ENCODE peak calls at places on chromosomes 11 and 22, in ten cellular contexts. H is naive thymus-derived CD4-positive, alpha-beta T cell; I is uterus; B is astrocyte; Z is H1; O is stomach; J is adrenal gland; Q is fibroblast of lung; V is breast epithelium; E is tibial nerve. A is an unnamed sample. For H3K9me3, the result is how much of the 10 kb centered on the place peaks cover.

GRCh38 chr22:32844251-32844650 is 42.7 kb downstream of the TIMP3 start:
- DNase-seq in H (no peak), I (no peak), B (no peak), Z (no peak), O (no peak), J (no peak), Q (no peak), V (no peak), E (no peak), A (no peak)

GRCh38 chr11:58770627-58771457 is 39.1 kb upstream of the GLYAT start:
- DNase-seq in H (no peak), I (no peak), B (peak), Z (no peak), O (no peak), J (no peak), Q (no peak), V (no peak), E (no peak), A (peak)

GRCh38 chr11:61026121-61027031 is 54.9 kb downstream of the CD6 start:
- DNase-seq in H (peak), I (no peak), B (no peak), Z (no peak), O (no peak), J (no peak), Q (no peak), V (no peak), E (no peak), A (no peak)

GRCh38 chr11:112963368-112963955 is 2.2 kb downstream of the NCAM1 start:
- DNase-seq in H (no peak), I (peak), B (no peak), Z (no peak), O (no peak), J (no peak), Q (no peak), V (no peak), E (no peak), A (peak)

GRCh38 chr11:71112990-71113389 is 139.4 kb downstream of the SHANK2 start:
- DNase-seq in H (no peak), I (no peak), B (no peak), Z (no peak), O (no peak), J (no peak), Q (no peak), V (no peak), E (no peak), A (no peak)

GRCh38 chr11:95229199-95230053 is 1.6 kb downstream of the SESN3 start:
- DNase-seq in H (no peak), I (no peak), B (peak), Z (no peak), O (no peak), J (no peak), Q (peak), V (no peak), E (no peak), A (no peak)

GRCh38 chr11:113447621-113448310 is 27.4 kb downstream of the DRD2 start:
- DNase-seq in H (no peak), I (no peak), B (peak), Z (no peak), O (no peak), J (no peak), Q (no peak), V (no peak), E (no peak), A (peak)

GRCh38 chr11:26287067-26287518 is 44.8 kb upstream of the ANO3 start:
- DNase-seq in H (no peak), I (no peak), B (peak), Z (no peak), O (no peak), J (no peak), Q (peak), V (no peak), E (no peak), A (no peak)

GRCh38 chr11:44525473-44526252 is 39.8 kb upstream of the CD82 start:
- DNase-seq in H (no peak), I (no peak), B (no peak), Z (no peak), O (no peak), J (no peak), Q (no peak), V (no peak), E (no peak), A (no peak)

GRCh38 chr22:47765757-47766156 is 1003.3 kb downstream of the TBC1D22A start:
- DNase-seq in H (no peak), I (no peak), B (no peak), Z (no peak), O (no peak), J (no peak), Q (no peak), V (no peak), E (no peak), A (no peak)

GRCh38 chr22:47762141-47762540 is 999.7 kb downstream of the TBC1D22A start:
- DNase-seq in H (no peak), I (no peak), B (no peak), Z (no peak), O (no peak), J (no peak), Q (no peak), V (no peak), E (no peak), A (no peak)

GRCh38 chr22:47757741-47758140 is 995.3 kb downstream of the TBC1D22A start:
- DNase-seq in H (no peak), I (no peak), B (no peak), Z (no peak), O (no peak), J (no peak), Q (no peak), V (no peak), E (no peak), A (no peak)

GRCh38 chr22:47759909-47760308 is 997.5 kb downstream of the TBC1D22A start:
- DNase-seq in H (no peak), I (no peak), B (no peak), Z (no peak), O (no peak), J (no peak), Q (no peak), V (no peak), E (no peak), A (no peak)
- H3K9me3 ChIP-seq in H (under half), I (under half), B (under half), Z (under half), O (under half), J (under half), Q (under half), V (under half), E (under half), A (under half)

GRCh38 chr11:70040452-70040851 is 37.7 kb upstream of the ANO1 start:
- DNase-seq in H (no peak), I (no peak), B (no peak), Z (no peak), O (peak), J (no peak), Q (no peak), V (no peak), E (no peak), A (no peak)

GRCh38 chr11:70046089-70046488 is 32.0 kb upstream of the ANO1 start:
- DNase-seq in H (no peak), I (no peak), B (no peak), Z (no peak), O (no peak), J (no peak), Q (no peak), V (no peak), E (no peak), A (no peak)

GRCh38 chr11:70040869-70041501 is 37.1 kb upstream of the ANO1 start:
- DNase-seq in H (no peak), I (no peak), B (no peak), Z (no peak), O (peak), J (no peak), Q (no peak), V (no peak), E (no peak), A (no peak)

GRCh38 chr11:70048279-70049024 is 29.7 kb upstream of the ANO1 start:
- DNase-seq in H (no peak), I (no peak), B (no peak), Z (no peak), O (no peak), J (no peak), Q (no peak), V (peak), E (no peak), A (no peak)

GRCh38 chr11:70043482-70043881 is 34.6 kb upstream of the ANO1 start:
- DNase-seq in H (no peak), I (no peak), B (no peak), Z (no peak), O (no peak), J (no peak), Q (no peak), V (no peak), E (no peak), A (no peak)
- H3K9me3 ChIP-seq in H (under half), I (under half), B (under half), Z (under half), O (under half), J (under half), Q (under half), V (under half), E (under half), A (under half)

DNA sequence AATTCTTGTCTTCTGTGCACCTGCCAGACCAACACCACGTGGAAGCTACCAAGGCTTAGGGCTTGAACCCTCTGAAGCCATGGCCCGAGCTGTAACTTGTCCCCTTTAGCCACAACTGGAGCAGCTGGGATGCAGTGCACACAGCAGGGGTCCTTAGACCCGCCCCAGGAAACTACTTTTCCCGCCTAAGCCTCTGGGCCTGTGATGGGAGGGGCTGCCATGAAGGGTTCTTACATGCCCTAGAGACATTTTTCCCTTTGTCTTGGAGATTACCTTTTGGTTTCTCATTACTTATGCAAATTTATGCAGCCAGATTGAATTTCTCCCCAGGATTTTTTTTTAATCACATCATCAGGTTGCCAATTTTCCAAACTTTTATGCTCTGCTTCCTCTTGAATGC is 9.7 kb downstream of the PATE3 start:
- DNase-seq in H (no peak), I (no peak), B (no peak), Z (peak), O (no peak), J (no peak), Q (no peak), V (no peak), E (no peak), A (no peak)
- H3K9me3 ChIP-seq in H (under half), I (under half), B (under half), Z (under half), O (under half), J (under half), Q (under half), V (under half), E (half or more), A (under half)

DNA sequence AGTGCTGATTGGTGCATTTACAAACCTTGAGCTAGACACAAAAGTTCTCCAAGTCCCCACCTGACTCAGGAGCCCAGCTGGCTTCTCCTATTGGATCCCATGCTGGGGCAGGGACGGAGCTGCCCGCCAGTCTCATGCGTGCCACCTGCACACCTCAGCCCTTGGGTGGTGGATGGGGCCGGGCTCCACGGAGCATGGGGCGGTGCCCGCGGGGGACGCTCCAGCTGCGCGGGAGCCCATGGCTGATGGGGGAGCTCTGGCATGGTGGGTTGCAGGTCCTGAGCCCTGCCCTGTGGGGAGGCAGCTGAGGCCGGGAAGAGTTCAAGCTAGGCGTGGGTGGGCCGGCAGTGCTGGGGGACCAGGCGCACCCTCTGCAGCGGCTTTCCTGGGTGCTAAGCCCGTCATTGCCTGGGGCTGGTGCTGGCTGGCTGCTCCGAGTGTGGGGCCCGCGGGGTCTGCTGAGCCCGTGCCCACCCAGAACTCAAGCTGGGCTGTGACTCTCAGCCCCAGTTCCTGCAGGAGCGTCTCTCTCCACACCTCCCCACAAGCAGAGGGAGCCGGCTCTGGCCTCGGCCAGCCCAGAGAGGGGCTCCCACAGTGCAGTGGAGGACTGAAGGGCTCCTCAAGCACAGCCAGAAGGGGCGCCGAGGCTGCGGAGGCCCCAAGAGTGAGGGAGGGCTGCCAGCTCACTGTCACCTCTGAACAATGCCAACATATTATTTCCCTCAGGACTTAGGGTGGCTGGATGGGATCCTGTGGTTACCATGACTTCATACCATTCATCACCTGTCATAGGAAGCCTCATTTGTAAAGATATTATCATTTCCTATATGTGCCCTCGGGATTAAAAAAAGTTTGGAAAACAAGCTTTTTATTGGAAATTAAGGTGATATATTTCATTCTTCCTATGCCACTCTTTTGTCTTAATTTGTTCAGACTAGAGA is 688.7 kb downstream of the ETS1 start:
- DNase-seq in H (no peak), I (no peak), B (no peak), Z (no peak), O (no peak), J (no peak), Q (no peak), V (no peak), E (no peak), A (no peak)
- H3K9me3 ChIP-seq in H (under half), I (under half), B (under half), Z (under half), O (under half), J (under half), Q (under half), V (under half), E (under half), A (under half)

GRCh38 chr11:10639350-10639749 is 54.2 kb downstream of the IRAG1 start:
- DNase-seq in H (no peak), I (no peak), B (no peak), Z (no peak), O (no peak), J (peak), Q (no peak), V (no peak), E (no peak), A (no peak)

GRCh38 chr11:10640308-10640707 is 53.2 kb downstream of the IRAG1 start:
- DNase-seq in H (no peak), I (no peak), B (no peak), Z (no peak), O (no peak), J (no peak), Q (no peak), V (no peak), E (no peak), A (no peak)

GRCh38 chr11:10642298-10642697 is 51.3 kb downstream of the IRAG1 start:
- DNase-seq in H (no peak), I (no peak), B (no peak), Z (no peak), O (no peak), J (no peak), Q (no peak), V (no peak), E (no peak), A (no peak)

GRCh38 chr11:10638285-10638684 is 55.3 kb downstream of the IRAG1 start:
- DNase-seq in H (no peak), I (peak), B (peak), Z (no peak), O (no peak), J (peak), Q (peak), V (no peak), E (no peak), A (no peak)

GRCh38 chr11:10641314-10642206 is 52.0 kb downstream of the IRAG1 start:
- DNase-seq in H (no peak), I (no peak), B (no peak), Z (no peak), O (no peak), J (no peak), Q (no peak), V (no peak), E (no peak), A (no peak)
- H3K9me3 ChIP-seq in H (under half), I (under half), B (under half), Z (under half), O (under half), J (under half), Q (under half), V (under half), E (under half), A (under half)

GRCh38 chr22:31623634-31624312 is 38.2 kb downstream of the PISD start:
- DNase-seq in H (no peak), I (no peak), B (no peak), Z (no peak), O (no peak), J (no peak), Q (no peak), V (no peak), E (no peak), A (no peak)
- H3K9me3 ChIP-seq in H (under half), I (under half), B (under half), Z (under half), O (under half), J (under half), Q (under half), V (under half), E (under half), A (under half)

GRCh38 chr11:17368551-17368950 is 17.0 kb downstream of the NCR3LG1 start:
- DNase-seq in H (no peak), I (no peak), B (no peak), Z (no peak), O (no peak), J (no peak), Q (no peak), V (no peak), E (no peak), A (no peak)
- H3K9me3 ChIP-seq in H (under half), I (under half), B (under half), Z (under half), O (under half), J (under half), Q (under half), V (under half), E (half or more), A (under half)

DNA sequence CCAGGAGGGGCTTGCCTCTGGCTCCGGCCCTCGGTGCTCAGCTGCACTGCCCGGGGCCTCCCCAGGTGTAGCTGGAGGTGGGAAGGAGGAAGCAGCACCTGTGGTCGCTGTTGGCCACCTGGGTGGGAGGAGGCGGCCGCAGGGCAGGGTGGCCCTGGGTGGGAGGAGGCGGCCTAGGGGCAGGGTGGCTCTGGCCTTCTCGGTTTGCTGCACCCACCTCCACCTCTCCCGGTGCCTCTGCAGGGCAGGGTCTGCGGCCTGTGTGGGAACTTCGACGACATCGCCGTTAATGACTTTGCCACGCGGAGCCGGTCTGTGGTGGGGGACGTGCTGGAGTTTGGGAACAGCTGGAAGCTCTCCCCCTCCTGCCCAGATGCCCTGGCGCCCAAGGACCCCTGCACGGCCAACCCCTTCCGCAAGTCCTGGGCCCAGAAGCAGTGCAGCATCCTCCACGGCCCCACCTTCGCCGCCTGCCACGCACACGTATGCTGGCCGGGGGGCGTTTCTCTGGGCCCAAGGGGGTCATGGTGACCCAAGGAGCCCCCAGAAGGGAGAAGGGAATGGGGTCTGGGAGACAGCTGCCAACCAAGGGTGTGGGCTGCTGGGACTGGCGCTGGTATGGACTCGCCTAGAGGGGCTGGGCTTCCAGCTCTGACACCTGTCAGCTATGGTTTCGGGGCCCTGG is 20.6 kb downstream of the MUC5AC start:
- DNase-seq in H (no peak), I (no peak), B (no peak), Z (no peak), O (no peak), J (no peak), Q (no peak), V (no peak), E (no peak), A (no peak)
- H3K9me3 ChIP-seq in H (under half), I (under half), B (under half), Z (under half), O (under half), J (under half), Q (under half), V (under half), E (under half), A (under half)